ENCODE peak calls at places on chromosomes 16 and 17, in ten cellular contexts. One of them, this sample, is unnamed.

GRCh38 chr17:59381716-59382570 is 50.5 kb downstream of the YPEL2 start:
- DNase-seq in CD4-positive, CD25-positive, alpha-beta regulatory T cell: no peak
- DNase-seq in AG04449: no peak
- DNase-seq in thoracic aorta: no peak
- DNase-seq in GM10248: no peak
- DNase-seq in left cardiac atrium: peak; percentile 55
- DNase-seq in AG09319: no peak
- DNase-seq in activated naive CD4-positive, alpha-beta T cell: no peak
- DNase-seq in skeletal muscle cell: no peak
- DNase-seq in T-helper 2 cell: no peak
- DNase-seq in this sample: no peak

GRCh38 chr16:29877266-29877961 is 14.4 kb upstream of the CDIPT start:
- DNase-seq in CD4-positive, CD25-positive, alpha-beta regulatory T cell: peak; percentile 25
- DNase-seq in AG04449: no peak
- DNase-seq in thoracic aorta: no peak
- DNase-seq in GM10248: peak; percentile 73
- DNase-seq in left cardiac atrium: no peak
- DNase-seq in AG09319: no peak
- DNase-seq in activated naive CD4-positive, alpha-beta T cell: no peak
- DNase-seq in skeletal muscle cell: no peak
- DNase-seq in T-helper 2 cell: peak; percentile 14
- DNase-seq in this sample: peak; percentile 50

GRCh38 chr16:88886915-88887521 is 20.6 kb upstream of the PABPN1L start:
- DNase-seq in CD4-positive, CD25-positive, alpha-beta regulatory T cell: no peak
- DNase-seq in AG04449: no peak
- DNase-seq in thoracic aorta: no peak
- DNase-seq in GM10248: no peak
- DNase-seq in left cardiac atrium: peak; percentile 85
- DNase-seq in AG09319: peak; percentile 51
- DNase-seq in activated naive CD4-positive, alpha-beta T cell: no peak
- DNase-seq in skeletal muscle cell: no peak
- DNase-seq in T-helper 2 cell: no peak
- DNase-seq in this sample: no peak

GRCh38 chr17:31085563-31085962 is 9.2 kb upstream of the NF1 start:
- DNase-seq in CD4-positive, CD25-positive, alpha-beta regulatory T cell: no peak
- DNase-seq in AG04449: no peak
- DNase-seq in thoracic aorta: no peak
- DNase-seq in GM10248: no peak
- DNase-seq in left cardiac atrium: no peak
- DNase-seq in AG09319: no peak
- DNase-seq in activated naive CD4-positive, alpha-beta T cell: no peak
- DNase-seq in skeletal muscle cell: peak; percentile 53
- DNase-seq in T-helper 2 cell: no peak
- DNase-seq in this sample: no peak

GRCh38 chr17:14741516-14741915 is 440.6 kb downstream of the HS3ST3B1 start:
- DNase-seq in CD4-positive, CD25-positive, alpha-beta regulatory T cell: no peak
- DNase-seq in AG04449: no peak
- DNase-seq in thoracic aorta: no peak
- DNase-seq in GM10248: no peak
- DNase-seq in left cardiac atrium: no peak
- DNase-seq in AG09319: no peak
- DNase-seq in activated naive CD4-positive, alpha-beta T cell: no peak
- DNase-seq in skeletal muscle cell: peak; percentile 26
- DNase-seq in T-helper 2 cell: no peak
- DNase-seq in this sample: no peak

GRCh38 chr17:48002920-48003685 is 32.2 kb downstream of the CDK5RAP3 start:
- DNase-seq in CD4-positive, CD25-positive, alpha-beta regulatory T cell: no peak
- DNase-seq in AG04449: no peak
- DNase-seq in thoracic aorta: no peak
- DNase-seq in GM10248: no peak
- DNase-seq in left cardiac atrium: no peak
- DNase-seq in AG09319: no peak
- DNase-seq in activated naive CD4-positive, alpha-beta T cell: no peak
- DNase-seq in skeletal muscle cell: no peak
- DNase-seq in T-helper 2 cell: no peak
- DNase-seq in this sample: no peak

GRCh38 chr16:67240506-67240905 is 6.8 kb downstream of the FHOD1 start:
- DNase-seq in CD4-positive, CD25-positive, alpha-beta regulatory T cell: no peak
- DNase-seq in AG04449: no peak
- DNase-seq in thoracic aorta: no peak
- DNase-seq in GM10248: no peak
- DNase-seq in left cardiac atrium: no peak
- DNase-seq in AG09319: no peak
- DNase-seq in activated naive CD4-positive, alpha-beta T cell: no peak
- DNase-seq in skeletal muscle cell: no peak
- DNase-seq in T-helper 2 cell: no peak
- DNase-seq in this sample: no peak

GRCh38 chr16:17417740-17418139 is 53.0 kb downstream of the XYLT1 start:
- DNase-seq in CD4-positive, CD25-positive, alpha-beta regulatory T cell: no peak
- DNase-seq in AG04449: no peak
- DNase-seq in thoracic aorta: no peak
- DNase-seq in GM10248: no peak
- DNase-seq in left cardiac atrium: no peak
- DNase-seq in AG09319: no peak
- DNase-seq in activated naive CD4-positive, alpha-beta T cell: no peak
- DNase-seq in skeletal muscle cell: no peak
- DNase-seq in T-helper 2 cell: no peak
- DNase-seq in this sample: no peak

GRCh38 chr17:29625037-29625750 is 2.5 kb upstream of the CORO6 start:
- DNase-seq in CD4-positive, CD25-positive, alpha-beta regulatory T cell: no peak
- DNase-seq in AG04449: no peak
- DNase-seq in thoracic aorta: no peak
- DNase-seq in GM10248: no peak
- DNase-seq in left cardiac atrium: peak; percentile 48
- DNase-seq in AG09319: no peak
- DNase-seq in activated naive CD4-positive, alpha-beta T cell: no peak
- DNase-seq in skeletal muscle cell: no peak
- DNase-seq in T-helper 2 cell: no peak
- DNase-seq in this sample: no peak

GRCh38 chr17:57671546-57672204 is 73.4 kb downstream of the CCDC182 start:
- DNase-seq in CD4-positive, CD25-positive, alpha-beta regulatory T cell: peak; percentile 62
- DNase-seq in AG04449: no peak
- DNase-seq in thoracic aorta: peak; percentile 18
- DNase-seq in GM10248: peak; percentile 87
- DNase-seq in left cardiac atrium: peak; percentile 81
- DNase-seq in AG09319: peak; percentile 45
- DNase-seq in activated naive CD4-positive, alpha-beta T cell: peak; percentile 35
- DNase-seq in skeletal muscle cell: peak; percentile 25
- DNase-seq in T-helper 2 cell: peak; percentile 62
- DNase-seq in this sample: peak; percentile 93

GRCh38 chr16:24975428-24975889 is 39.7 kb downstream of the ARHGAP17 start:
- DNase-seq in CD4-positive, CD25-positive, alpha-beta regulatory T cell: no peak
- DNase-seq in AG04449: no peak
- DNase-seq in thoracic aorta: no peak
- DNase-seq in GM10248: peak; percentile 66
- DNase-seq in left cardiac atrium: no peak
- DNase-seq in AG09319: no peak
- DNase-seq in activated naive CD4-positive, alpha-beta T cell: no peak
- DNase-seq in skeletal muscle cell: no peak
- DNase-seq in T-helper 2 cell: no peak
- DNase-seq in this sample: peak; percentile 37

GRCh38 chr17:9064311-9064834 is 43.1 kb downstream of the NTN1 start:
- DNase-seq in CD4-positive, CD25-positive, alpha-beta regulatory T cell: no peak
- DNase-seq in AG04449: no peak
- DNase-seq in thoracic aorta: no peak
- DNase-seq in GM10248: no peak
- DNase-seq in left cardiac atrium: no peak
- DNase-seq in AG09319: no peak
- DNase-seq in activated naive CD4-positive, alpha-beta T cell: no peak
- DNase-seq in skeletal muscle cell: no peak
- DNase-seq in T-helper 2 cell: no peak
- DNase-seq in this sample: no peak

GRCh38 chr16:12498077-12498476 is 305.6 kb downstream of the CPPED1 start:
- DNase-seq in CD4-positive, CD25-positive, alpha-beta regulatory T cell: no peak
- DNase-seq in AG04449: no peak
- DNase-seq in thoracic aorta: no peak
- DNase-seq in GM10248: no peak
- DNase-seq in left cardiac atrium: no peak
- DNase-seq in AG09319: no peak
- DNase-seq in activated naive CD4-positive, alpha-beta T cell: no peak
- DNase-seq in skeletal muscle cell: no peak
- DNase-seq in T-helper 2 cell: no peak
- DNase-seq in this sample: no peak

GRCh38 chr17:44002141-44002848 is 2.1 kb upstream of the NAGS start:
- DNase-seq in CD4-positive, CD25-positive, alpha-beta regulatory T cell: no peak
- DNase-seq in AG04449: peak; percentile 42
- DNase-seq in thoracic aorta: no peak
- DNase-seq in GM10248: no peak
- DNase-seq in left cardiac atrium: no peak
- DNase-seq in AG09319: peak; percentile 38
- DNase-seq in activated naive CD4-positive, alpha-beta T cell: no peak
- DNase-seq in skeletal muscle cell: peak; percentile 78
- DNase-seq in T-helper 2 cell: no peak
- DNase-seq in this sample: no peak

GRCh38 chr16:5918553-5919127 is 821.0 kb upstream of the EEF2KMT start:
- DNase-seq in CD4-positive, CD25-positive, alpha-beta regulatory T cell: no peak
- DNase-seq in AG04449: no peak
- DNase-seq in thoracic aorta: no peak
- DNase-seq in GM10248: no peak
- DNase-seq in left cardiac atrium: no peak
- DNase-seq in AG09319: no peak
- DNase-seq in activated naive CD4-positive, alpha-beta T cell: no peak
- DNase-seq in skeletal muscle cell: no peak
- DNase-seq in T-helper 2 cell: no peak
- DNase-seq in this sample: no peak

GRCh38 chr17:29615048-29615385 is 7.7 kb downstream of the CORO6 start:
- DNase-seq in CD4-positive, CD25-positive, alpha-beta regulatory T cell: peak; percentile 81
- DNase-seq in AG04449: no peak
- DNase-seq in thoracic aorta: no peak
- DNase-seq in GM10248: no peak
- DNase-seq in left cardiac atrium: peak; percentile 49
- DNase-seq in AG09319: no peak
- DNase-seq in activated naive CD4-positive, alpha-beta T cell: peak; percentile 33
- DNase-seq in skeletal muscle cell: no peak
- DNase-seq in T-helper 2 cell: peak; percentile 79
- DNase-seq in this sample: no peak

GRCh38 chr16:73717266-73718057 is 579.2 kb upstream of the PSMD7 start:
- DNase-seq in CD4-positive, CD25-positive, alpha-beta regulatory T cell: no peak
- DNase-seq in AG04449: no peak
- DNase-seq in thoracic aorta: no peak
- DNase-seq in GM10248: no peak
- DNase-seq in left cardiac atrium: no peak
- DNase-seq in AG09319: no peak
- DNase-seq in activated naive CD4-positive, alpha-beta T cell: no peak
- DNase-seq in skeletal muscle cell: no peak
- DNase-seq in T-helper 2 cell: no peak
- DNase-seq in this sample: no peak

GRCh38 chr17:27513849-27514248 is 57.6 kb downstream of the KSR1 start:
- DNase-seq in CD4-positive, CD25-positive, alpha-beta regulatory T cell: no peak
- DNase-seq in AG04449: no peak
- DNase-seq in thoracic aorta: no peak
- DNase-seq in GM10248: no peak
- DNase-seq in left cardiac atrium: no peak
- DNase-seq in AG09319: no peak
- DNase-seq in activated naive CD4-positive, alpha-beta T cell: no peak
- DNase-seq in skeletal muscle cell: no peak
- DNase-seq in T-helper 2 cell: no peak
- DNase-seq in this sample: no peak

This sample was measured in GM19239.